ENCODE peak calls at places on chromosomes 2 and 18, in nine cellular contexts. One of them, this sample, is unnamed.

GRCh38 chr2:196369967-196370366 is 198.6 kb upstream of the STK17B start:
- DNase-seq in gastrocnemius medialis: no peak
- DNase-seq in esophagus squamous epithelium: no peak
- DNase-seq in tibial nerve: no peak
- DNase-seq in K562: no peak
- DNase-seq in stomach: no peak
- DNase-seq in uterus: no peak
- DNase-seq in prostate gland: no peak
- DNase-seq in transverse colon: no peak
- DNase-seq in this sample: no peak

GRCh38 chr2:225464346-225465025 is 65.0 kb downstream of the NYAP2 start:
- DNase-seq in stomach: no peak
- DNase-seq in transverse colon: no peak
- DNase-seq in K562: no peak
- DNase-seq in prostate gland: no peak
- DNase-seq in gastrocnemius medialis: no peak
- DNase-seq in uterus: no peak
- DNase-seq in esophagus squamous epithelium: no peak
- DNase-seq in tibial nerve: no peak
- DNase-seq in this sample: no peak

GRCh38 chr18:46152808-46153617 is 48.8 kb downstream of the HAUS1 start:
- DNase-seq in uterus: no peak
- DNase-seq in prostate gland: no peak
- DNase-seq in transverse colon: no peak
- DNase-seq in esophagus squamous epithelium: no peak
- DNase-seq in tibial nerve: no peak
- DNase-seq in gastrocnemius medialis: peak
- DNase-seq in stomach: no peak
- DNase-seq in K562: peak
- DNase-seq in this sample: no peak

GRCh38 chr2:64586883-64587481 is 62.9 kb downstream of the AFTPH start:
- DNase-seq in esophagus squamous epithelium: no peak
- DNase-seq in uterus: no peak
- DNase-seq in tibial nerve: no peak
- DNase-seq in transverse colon: no peak
- DNase-seq in K562: peak
- DNase-seq in stomach: no peak
- DNase-seq in gastrocnemius medialis: no peak
- DNase-seq in prostate gland: no peak
- DNase-seq in this sample: no peak

GRCh38 chr2:112644155-112644932 is 1.4 kb upstream of the SLC20A1 start:
- DNase-seq in tibial nerve: no peak
- DNase-seq in gastrocnemius medialis: no peak
- DNase-seq in uterus: no peak
- DNase-seq in esophagus squamous epithelium: no peak
- DNase-seq in transverse colon: peak
- DNase-seq in stomach: no peak
- DNase-seq in K562: no peak
- DNase-seq in prostate gland: no peak
- DNase-seq in this sample: no peak

GRCh38 chr18:54532222-54532621 is 58.8 kb upstream of the DYNAP start:
- DNase-seq in prostate gland: no peak
- DNase-seq in transverse colon: no peak
- DNase-seq in stomach: no peak
- DNase-seq in esophagus squamous epithelium: no peak
- DNase-seq in K562: no peak
- DNase-seq in uterus: no peak
- DNase-seq in tibial nerve: no peak
- DNase-seq in gastrocnemius medialis: no peak
- DNase-seq in this sample: no peak

GRCh38 chr2:709138-709779 is 32.1 kb upstream of the TMEM18 start:
- DNase-seq in uterus: no peak
- DNase-seq in esophagus squamous epithelium: no peak
- DNase-seq in transverse colon: no peak
- DNase-seq in tibial nerve: no peak
- DNase-seq in prostate gland: no peak
- DNase-seq in stomach: no peak
- DNase-seq in gastrocnemius medialis: no peak
- DNase-seq in K562: no peak
- DNase-seq in this sample: no peak

GRCh38 chr2:95074663-95075439 is 46.8 kb downstream of the MRPS5 start:
- DNase-seq in uterus: no peak
- DNase-seq in prostate gland: no peak
- DNase-seq in transverse colon: no peak
- DNase-seq in K562: no peak
- DNase-seq in gastrocnemius medialis: no peak
- DNase-seq in esophagus squamous epithelium: no peak
- DNase-seq in stomach: no peak
- DNase-seq in tibial nerve: no peak
- DNase-seq in this sample: peak

DNA sequence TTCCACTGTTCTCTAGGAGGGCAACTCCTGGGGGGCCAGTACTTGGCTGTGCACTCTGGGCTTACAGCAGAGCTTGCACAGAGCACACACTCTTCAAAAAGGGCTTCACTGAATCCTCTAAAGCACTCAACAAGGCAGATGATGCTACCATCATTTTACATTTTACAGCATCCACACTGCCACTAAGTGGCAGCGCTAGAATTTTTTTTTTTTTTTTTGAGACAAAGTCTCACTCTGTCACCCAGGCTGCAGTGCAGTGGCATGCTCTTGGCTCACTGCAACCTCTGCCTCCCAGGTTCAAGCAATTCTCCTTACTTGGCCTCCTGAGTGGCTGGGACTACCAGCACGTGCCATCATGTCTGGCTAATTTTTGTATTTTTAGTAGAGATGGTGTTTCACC is 8.6 kb downstream of the AMMECR1L start:
- DNase-seq in tibial nerve: no peak
- DNase-seq in gastrocnemius medialis: no peak
- DNase-seq in transverse colon: no peak
- DNase-seq in uterus: no peak
- DNase-seq in prostate gland: no peak
- DNase-seq in esophagus squamous epithelium: no peak
- DNase-seq in K562: no peak
- DNase-seq in stomach: no peak
- DNase-seq in this sample: no peak
- H3K4me3 ChIP-seq in tibial nerve: no peak
- H3K4me3 ChIP-seq in gastrocnemius medialis: no peak
- H3K4me3 ChIP-seq in transverse colon: no peak
- H3K4me3 ChIP-seq in uterus: no peak
- H3K4me3 ChIP-seq in prostate gland: no peak
- H3K4me3 ChIP-seq in esophagus squamous epithelium: no peak
- H3K4me3 ChIP-seq in K562: no peak
- H3K4me3 ChIP-seq in stomach: no peak
- H3K4me3 ChIP-seq in this sample: no peak

DNA sequence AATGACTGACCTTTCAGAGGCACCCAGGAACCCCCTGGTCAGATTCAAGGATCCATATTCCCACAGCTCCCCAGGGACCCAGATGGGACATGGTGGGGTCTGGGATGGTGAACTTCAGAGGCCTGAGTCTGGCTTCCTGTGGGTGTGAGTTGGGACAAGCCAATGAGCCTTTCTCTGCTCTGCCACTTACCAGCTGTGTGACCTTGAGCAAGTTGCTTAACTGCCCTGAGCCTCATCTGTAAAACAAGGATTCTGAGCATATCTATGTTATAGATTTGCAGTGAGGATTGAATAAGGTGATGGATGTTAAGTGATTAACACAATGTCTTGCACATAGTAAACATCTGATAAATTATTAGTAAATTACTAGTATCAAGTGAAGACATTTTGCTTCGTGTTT is 6.4 kb downstream of the ABCG8 start:
- DNase-seq in tibial nerve: no peak
- DNase-seq in stomach: no peak
- DNase-seq in prostate gland: no peak
- DNase-seq in gastrocnemius medialis: no peak
- DNase-seq in uterus: no peak
- DNase-seq in K562: peak
- DNase-seq in esophagus squamous epithelium: no peak
- DNase-seq in transverse colon: no peak
- DNase-seq in this sample: peak
- TF ChIP-seq CTCF in tibial nerve: no peak
- TF ChIP-seq CTCF in stomach: no peak
- TF ChIP-seq CTCF in prostate gland: no peak
- TF ChIP-seq CTCF in gastrocnemius medialis: no peak
- TF ChIP-seq CTCF in uterus: no peak
- TF ChIP-seq CTCF in K562: no peak
- TF ChIP-seq CTCF in esophagus squamous epithelium: no peak
- TF ChIP-seq CTCF in transverse colon: no peak
- TF ChIP-seq CTCF in this sample: no peak

GRCh38 chr2:130834923-130835765 is 1.6 kb upstream of the ARHGEF4 start:
- DNase-seq in stomach: no peak
- DNase-seq in uterus: no peak
- DNase-seq in tibial nerve: no peak
- DNase-seq in esophagus squamous epithelium: no peak
- DNase-seq in prostate gland: no peak
- DNase-seq in transverse colon: no peak
- DNase-seq in K562: no peak
- DNase-seq in gastrocnemius medialis: no peak
- DNase-seq in this sample: no peak

GRCh38 chr2:130835766-130836015 is 1.0 kb upstream of the ARHGEF4 start:
- DNase-seq in transverse colon: no peak
- DNase-seq in gastrocnemius medialis: no peak
- DNase-seq in tibial nerve: no peak
- DNase-seq in esophagus squamous epithelium: no peak
- DNase-seq in prostate gland: no peak
- DNase-seq in stomach: no peak
- DNase-seq in uterus: no peak
- DNase-seq in K562: no peak
- DNase-seq in this sample: no peak

GRCh38 chr2:130837175-130837810 is 579 bp downstream of the ARHGEF4 start:
- DNase-seq in uterus: no peak
- DNase-seq in prostate gland: no peak
- DNase-seq in transverse colon: no peak
- DNase-seq in gastrocnemius medialis: no peak
- DNase-seq in stomach: no peak
- DNase-seq in tibial nerve: no peak
- DNase-seq in esophagus squamous epithelium: no peak
- DNase-seq in K562: no peak
- DNase-seq in this sample: no peak

GRCh38 chr2:130837811-130838565 is 1.3 kb downstream of the ARHGEF4 start:
- DNase-seq in tibial nerve: no peak
- DNase-seq in stomach: no peak
- DNase-seq in uterus: no peak
- DNase-seq in gastrocnemius medialis: no peak
- DNase-seq in K562: no peak
- DNase-seq in prostate gland: no peak
- DNase-seq in esophagus squamous epithelium: no peak
- DNase-seq in transverse colon: no peak
- DNase-seq in this sample: no peak

DNA sequence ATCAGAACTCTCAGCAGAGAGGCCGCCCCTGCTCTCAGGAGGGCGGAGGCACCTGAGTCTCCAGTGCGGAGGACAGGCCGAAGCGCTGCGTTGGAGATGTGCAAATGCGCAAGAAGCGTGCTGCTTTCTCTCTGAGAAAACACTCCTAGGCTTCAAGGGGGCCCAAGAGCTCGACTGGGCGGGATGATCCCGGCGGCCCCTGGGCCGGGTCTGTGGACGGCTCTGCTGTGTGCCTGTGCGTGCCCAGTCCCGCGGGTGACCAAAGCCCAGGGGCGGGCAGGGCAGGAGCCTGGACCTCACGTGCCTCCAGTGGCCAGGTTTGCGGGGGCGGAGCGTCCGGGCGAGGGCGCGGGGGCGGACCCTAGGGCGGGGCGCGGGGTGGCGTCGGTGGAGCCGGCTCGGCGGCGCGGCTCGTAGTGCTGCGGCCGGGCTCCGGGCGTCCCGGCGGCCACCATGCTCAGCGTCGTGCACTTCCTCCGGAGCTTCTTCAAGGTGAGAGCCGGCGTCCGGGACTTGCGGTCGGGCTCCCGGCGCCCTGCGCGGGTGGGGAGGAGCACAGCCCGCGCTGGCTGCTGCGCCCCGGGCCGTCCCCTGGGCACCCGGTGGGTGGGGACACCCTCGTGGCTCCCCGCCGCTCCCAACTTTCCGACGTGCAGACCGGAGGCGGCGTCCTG is at the start of gene ARHGEF4:
- DNase-seq in esophagus squamous epithelium: no peak
- DNase-seq in gastrocnemius medialis: no peak
- DNase-seq in tibial nerve: no peak
- DNase-seq in stomach: peak
- DNase-seq in uterus: no peak
- DNase-seq in K562: peak
- DNase-seq in prostate gland: peak
- DNase-seq in transverse colon: peak
- DNase-seq in this sample: no peak
- TF ChIP-seq POLR2A in esophagus squamous epithelium: no peak
- TF ChIP-seq POLR2A in gastrocnemius medialis: no peak
- TF ChIP-seq POLR2A in tibial nerve: no peak
- TF ChIP-seq POLR2A in stomach: no peak
- TF ChIP-seq POLR2A in uterus: no peak
- TF ChIP-seq POLR2A in K562: no peak
- TF ChIP-seq POLR2A in prostate gland: no peak
- TF ChIP-seq POLR2A in transverse colon: no peak
- TF ChIP-seq POLR2A in this sample: no peak

GRCh38 chr2:30239308-30240161 is 8.2 kb downstream of the LBH start:
- DNase-seq in transverse colon: peak
- DNase-seq in tibial nerve: peak
- DNase-seq in stomach: peak
- DNase-seq in esophagus squamous epithelium: no peak
- DNase-seq in K562: peak
- DNase-seq in gastrocnemius medialis: peak
- DNase-seq in prostate gland: peak
- DNase-seq in uterus: peak
- DNase-seq in this sample: peak
- H3K4me3 ChIP-seq in transverse colon: no peak
- H3K4me3 ChIP-seq in tibial nerve: no peak
- H3K4me3 ChIP-seq in stomach: no peak
- H3K4me3 ChIP-seq in esophagus squamous epithelium: no peak
- H3K4me3 ChIP-seq in K562: no peak
- H3K4me3 ChIP-seq in gastrocnemius medialis: no peak
- H3K4me3 ChIP-seq in prostate gland: no peak
- H3K4me3 ChIP-seq in uterus: no peak
- H3K4me3 ChIP-seq in this sample: no peak

GRCh38 chr2:26616032-26616863 is 24.9 kb downstream of the CIB4 start:
- DNase-seq in esophagus squamous epithelium: no peak
- DNase-seq in transverse colon: no peak
- DNase-seq in uterus: no peak
- DNase-seq in stomach: no peak
- DNase-seq in K562: no peak
- DNase-seq in prostate gland: no peak
- DNase-seq in tibial nerve: no peak
- DNase-seq in gastrocnemius medialis: no peak
- DNase-seq in this sample: peak

GRCh38 chr2:26613241-26614204 is 27.6 kb downstream of the CIB4 start:
- DNase-seq in tibial nerve: no peak
- DNase-seq in K562: no peak
- DNase-seq in transverse colon: no peak
- DNase-seq in uterus: no peak
- DNase-seq in prostate gland: no peak
- DNase-seq in stomach: no peak
- DNase-seq in gastrocnemius medialis: no peak
- DNase-seq in esophagus squamous epithelium: no peak
- DNase-seq in this sample: peak

GRCh38 chr2:26614205-26615128 is 26.7 kb downstream of the CIB4 start:
- DNase-seq in transverse colon: no peak
- DNase-seq in esophagus squamous epithelium: no peak
- DNase-seq in gastrocnemius medialis: no peak
- DNase-seq in prostate gland: no peak
- DNase-seq in K562: no peak
- DNase-seq in stomach: peak
- DNase-seq in tibial nerve: no peak
- DNase-seq in uterus: no peak
- DNase-seq in this sample: no peak

GRCh38 chr2:26616864-26617135 is 24.4 kb downstream of the CIB4 start:
- DNase-seq in transverse colon: no peak
- DNase-seq in stomach: no peak
- DNase-seq in esophagus squamous epithelium: no peak
- DNase-seq in gastrocnemius medialis: no peak
- DNase-seq in tibial nerve: no peak
- DNase-seq in uterus: no peak
- DNase-seq in K562: no peak
- DNase-seq in prostate gland: no peak
- DNase-seq in this sample: no peak

GRCh38 chr2:26615336-26616031 is 25.7 kb downstream of the CIB4 start:
- DNase-seq in tibial nerve: no peak
- DNase-seq in prostate gland: no peak
- DNase-seq in K562: peak
- DNase-seq in gastrocnemius medialis: no peak
- DNase-seq in esophagus squamous epithelium: no peak
- DNase-seq in stomach: no peak
- DNase-seq in transverse colon: no peak
- DNase-seq in uterus: no peak
- DNase-seq in this sample: no peak
- TF ChIP-seq CTCF in tibial nerve: no peak
- TF ChIP-seq CTCF in prostate gland: no peak
- TF ChIP-seq CTCF in K562: peak
- TF ChIP-seq CTCF in gastrocnemius medialis: no peak
- TF ChIP-seq CTCF in esophagus squamous epithelium: no peak
- TF ChIP-seq CTCF in stomach: no peak
- TF ChIP-seq CTCF in transverse colon: no peak
- TF ChIP-seq CTCF in uterus: no peak
- TF ChIP-seq CTCF in this sample: no peak

This sample was measured in lower leg skin.